ENCODE peak calls at places on chromosomes 1 and 21, in seven cellular contexts. One of them, this sample, is unnamed.
A peak's percentile ranks its signal among the peaks of the same experiment; 100 is the strongest.

GRCh38 chr1:105632342-105633196 is 1423.9 kb upstream of the PRMT6 start:
- DNase-seq in hepatocyte: peak; percentile 57
- DNase-seq in neural progenitor cell: no peak
- DNase-seq in SJSA1: no peak
- DNase-seq in right lobe of liver: no peak
- DNase-seq in uterus: no peak
- DNase-seq in AG10803: no peak
- DNase-seq in this sample: no peak

GRCh38 chr1:4734791-4735190 is 80.4 kb downstream of the AJAP1 start:
- DNase-seq in neural progenitor cell: no peak
- DNase-seq in right lobe of liver: no peak
- DNase-seq in AG10803: no peak
- DNase-seq in SJSA1: no peak
- DNase-seq in uterus: no peak
- DNase-seq in hepatocyte: no peak
- DNase-seq in this sample: no peak

GRCh38 chr1:84355556-84355955 is 42.7 kb upstream of the DNASE2B start:
- DNase-seq in SJSA1: no peak
- DNase-seq in neural progenitor cell: no peak
- DNase-seq in hepatocyte: no peak
- DNase-seq in uterus: no peak
- DNase-seq in right lobe of liver: no peak
- DNase-seq in AG10803: no peak
- DNase-seq in this sample: no peak

GRCh38 chr1:83931658-83932253 is 67.2 kb downstream of the TTLL7 start:
- DNase-seq in hepatocyte: peak; percentile 76
- DNase-seq in SJSA1: peak; percentile 30
- DNase-seq in uterus: peak; percentile 22
- DNase-seq in neural progenitor cell: peak; percentile 74
- DNase-seq in AG10803: peak; percentile 56
- DNase-seq in right lobe of liver: no peak
- DNase-seq in this sample: peak; percentile 15

GRCh38 chr1:165403835-165404482 is 41.0 kb downstream of the RXRG start:
- DNase-seq in neural progenitor cell: peak; percentile 74
- DNase-seq in uterus: no peak
- DNase-seq in AG10803: no peak
- DNase-seq in SJSA1: no peak
- DNase-seq in right lobe of liver: peak; percentile 49
- DNase-seq in hepatocyte: peak; percentile 57
- DNase-seq in this sample: peak; percentile 75

GRCh38 chr1:81158592-81158991 is 642.1 kb upstream of the ADGRL2 start:
- DNase-seq in SJSA1: peak; percentile 62
- DNase-seq in AG10803: peak; percentile 53
- DNase-seq in hepatocyte: no peak
- DNase-seq in right lobe of liver: no peak
- DNase-seq in neural progenitor cell: peak; percentile 24
- DNase-seq in uterus: no peak
- DNase-seq in this sample: no peak

GRCh38 chr1:63590161-63590560 is 3.0 kb upstream of the PGM1 start:
- DNase-seq in right lobe of liver: no peak
- DNase-seq in SJSA1: no peak
- DNase-seq in neural progenitor cell: no peak
- DNase-seq in hepatocyte: no peak
- DNase-seq in uterus: no peak
- DNase-seq in AG10803: no peak
- DNase-seq in this sample: no peak

GRCh38 chr1:117017648-117018047 is 16.1 kb downstream of the CD101 start:
- DNase-seq in uterus: no peak
- DNase-seq in neural progenitor cell: no peak
- DNase-seq in right lobe of liver: no peak
- DNase-seq in AG10803: no peak
- DNase-seq in hepatocyte: no peak
- DNase-seq in SJSA1: no peak
- DNase-seq in this sample: no peak

GRCh38 chr1:186605762-186606350 is 74.4 kb downstream of the PTGS2 start:
- DNase-seq in hepatocyte: peak; percentile 57
- DNase-seq in SJSA1: peak; percentile 7
- DNase-seq in uterus: no peak
- DNase-seq in right lobe of liver: peak; percentile 50
- DNase-seq in AG10803: peak; percentile 66
- DNase-seq in neural progenitor cell: peak; percentile 81
- DNase-seq in this sample: peak; percentile 63

GRCh38 chr21:36323032-36323431 is 3.0 kb downstream of the MORC3 start:
- DNase-seq in neural progenitor cell: no peak
- DNase-seq in uterus: no peak
- DNase-seq in hepatocyte: no peak
- DNase-seq in SJSA1: no peak
- DNase-seq in AG10803: no peak
- DNase-seq in right lobe of liver: no peak
- DNase-seq in this sample: no peak

GRCh38 chr1:170660874-170661645 is 2.9 kb upstream of the PRRX1 start:
- DNase-seq in AG10803: peak; percentile 45
- DNase-seq in SJSA1: no peak
- DNase-seq in neural progenitor cell: peak; percentile 52
- DNase-seq in uterus: peak; percentile 50
- DNase-seq in right lobe of liver: no peak
- DNase-seq in hepatocyte: no peak
- DNase-seq in this sample: peak; percentile 49

GRCh38 chr1:60436148-60436547 is 362.6 kb upstream of the C1orf87 start:
- DNase-seq in AG10803: no peak
- DNase-seq in right lobe of liver: no peak
- DNase-seq in uterus: no peak
- DNase-seq in SJSA1: no peak
- DNase-seq in hepatocyte: no peak
- DNase-seq in neural progenitor cell: peak; percentile 56
- DNase-seq in this sample: no peak

GRCh38 chr1:52435650-52436049 is 31.2 kb downstream of the PRPF38A start:
- DNase-seq in neural progenitor cell: no peak
- DNase-seq in hepatocyte: no peak
- DNase-seq in SJSA1: no peak
- DNase-seq in right lobe of liver: no peak
- DNase-seq in AG10803: no peak
- DNase-seq in uterus: no peak
- DNase-seq in this sample: no peak

GRCh38 chr1:69077198-69077597 is 490.5 kb upstream of the LRRC7 start:
- DNase-seq in hepatocyte: no peak
- DNase-seq in right lobe of liver: no peak
- DNase-seq in AG10803: no peak
- DNase-seq in SJSA1: no peak
- DNase-seq in uterus: no peak
- DNase-seq in neural progenitor cell: no peak
- DNase-seq in this sample: peak; percentile 2

GRCh38 chr1:98985687-98986086 is 19.0 kb downstream of the PLPPR5 start:
- DNase-seq in SJSA1: no peak
- DNase-seq in hepatocyte: no peak
- DNase-seq in neural progenitor cell: no peak
- DNase-seq in right lobe of liver: no peak
- DNase-seq in AG10803: no peak
- DNase-seq in uterus: no peak
- DNase-seq in this sample: no peak

GRCh38 chr1:107682467-107682866 is 282.5 kb downstream of the VAV3 start:
- DNase-seq in neural progenitor cell: no peak
- DNase-seq in hepatocyte: peak; percentile 23
- DNase-seq in SJSA1: no peak
- DNase-seq in uterus: no peak
- DNase-seq in right lobe of liver: no peak
- DNase-seq in AG10803: peak; percentile 30
- DNase-seq in this sample: no peak

GRCh38 chr1:229643996-229644748 is 18.1 kb downstream of the URB2 start:
- DNase-seq in neural progenitor cell: no peak
- DNase-seq in hepatocyte: no peak
- DNase-seq in AG10803: peak; percentile 53
- DNase-seq in right lobe of liver: peak; percentile 78
- DNase-seq in uterus: no peak
- DNase-seq in SJSA1: no peak
- DNase-seq in this sample: no peak

GRCh38 chr1:34928066-34928864 is 1.2 kb downstream of the DLGAP3 start:
- DNase-seq in right lobe of liver: no peak
- DNase-seq in SJSA1: no peak
- DNase-seq in AG10803: no peak
- DNase-seq in hepatocyte: no peak
- DNase-seq in uterus: no peak
- DNase-seq in neural progenitor cell: no peak
- DNase-seq in this sample: peak; percentile 63

GRCh38 chr1:49197081-49197480 is 420.4 kb upstream of the BEND5 start:
- DNase-seq in SJSA1: no peak
- DNase-seq in uterus: no peak
- DNase-seq in AG10803: peak; percentile 60
- DNase-seq in neural progenitor cell: no peak
- DNase-seq in right lobe of liver: no peak
- DNase-seq in hepatocyte: no peak
- DNase-seq in this sample: no peak

GRCh38 chr21:38831526-38832467 is 26.1 kb downstream of the ETS2 start:
- DNase-seq in neural progenitor cell: no peak
- DNase-seq in uterus: peak; percentile 95
- DNase-seq in SJSA1: peak; percentile 80
- DNase-seq in AG10803: peak; percentile 97
- DNase-seq in hepatocyte: peak; percentile 89
- DNase-seq in right lobe of liver: peak; percentile 86
- DNase-seq in this sample: no peak

GRCh38 chr1:243253927-243254232 is 1.2 kb downstream of the CEP170 start:
- DNase-seq in hepatocyte: peak; percentile 6
- DNase-seq in uterus: no peak
- DNase-seq in neural progenitor cell: peak; percentile 8
- DNase-seq in right lobe of liver: no peak
- DNase-seq in AG10803: no peak
- DNase-seq in SJSA1: peak; percentile 9
- DNase-seq in this sample: no peak

GRCh38 chr1:43455205-43455889 is 1.6 kb upstream of the HYI start:
- DNase-seq in SJSA1: no peak
- DNase-seq in right lobe of liver: no peak
- DNase-seq in uterus: no peak
- DNase-seq in neural progenitor cell: no peak
- DNase-seq in hepatocyte: no peak
- DNase-seq in AG10803: no peak
- DNase-seq in this sample: no peak
- H3K4me3 ChIP-seq in SJSA1: no peak overlapping the region
- H3K4me3 ChIP-seq in right lobe of liver: no peak overlapping the region
- H3K4me3 ChIP-seq in uterus: no peak overlapping the region
- H3K4me3 ChIP-seq in neural progenitor cell: no peak overlapping the region
- H3K4me3 ChIP-seq in hepatocyte: no peak overlapping the region
- H3K4me3 ChIP-seq in AG10803: no peak overlapping the region
- H3K4me3 ChIP-seq in this sample: no peak overlapping the region

GRCh38 chr1:193656841-193657240 is 470.4 kb upstream of the B3GALT2 start:
- DNase-seq in neural progenitor cell: no peak
- DNase-seq in AG10803: no peak
- DNase-seq in right lobe of liver: no peak
- DNase-seq in SJSA1: no peak
- DNase-seq in hepatocyte: no peak
- DNase-seq in uterus: no peak
- DNase-seq in this sample: no peak
- H3K4me3 ChIP-seq in neural progenitor cell: no peak overlapping the region
- H3K4me3 ChIP-seq in AG10803: no peak overlapping the region
- H3K4me3 ChIP-seq in right lobe of liver: no peak overlapping the region
- H3K4me3 ChIP-seq in SJSA1: no peak overlapping the region
- H3K4me3 ChIP-seq in hepatocyte: no peak overlapping the region
- H3K4me3 ChIP-seq in uterus: no peak overlapping the region
- H3K4me3 ChIP-seq in this sample: no peak overlapping the region

GRCh38 chr1:32272557-32273388 is 19.1 kb upstream of the HDAC1 start:
- DNase-seq in hepatocyte: no peak
- DNase-seq in neural progenitor cell: no peak
- DNase-seq in right lobe of liver: no peak
- DNase-seq in uterus: no peak
- DNase-seq in AG10803: no peak
- DNase-seq in SJSA1: no peak
- DNase-seq in this sample: no peak

GRCh38 chr1:32276328-32276727 is 15.6 kb upstream of the HDAC1 start:
- DNase-seq in neural progenitor cell: no peak
- DNase-seq in right lobe of liver: no peak
- DNase-seq in uterus: no peak
- DNase-seq in SJSA1: no peak
- DNase-seq in AG10803: no peak
- DNase-seq in hepatocyte: no peak
- DNase-seq in this sample: peak; percentile 36

GRCh38 chr1:32275424-32275823 is 16.5 kb upstream of the HDAC1 start:
- DNase-seq in SJSA1: no peak
- DNase-seq in right lobe of liver: no peak
- DNase-seq in uterus: no peak
- DNase-seq in AG10803: no peak
- DNase-seq in hepatocyte: no peak
- DNase-seq in neural progenitor cell: no peak
- DNase-seq in this sample: peak; percentile 69

GRCh38 chr1:32274646-32275340 is 17.1 kb upstream of the HDAC1 start:
- DNase-seq in neural progenitor cell: no peak
- DNase-seq in hepatocyte: no peak
- DNase-seq in AG10803: no peak
- DNase-seq in uterus: no peak
- DNase-seq in SJSA1: no peak
- DNase-seq in right lobe of liver: no peak
- DNase-seq in this sample: peak; percentile 79

DNA sequence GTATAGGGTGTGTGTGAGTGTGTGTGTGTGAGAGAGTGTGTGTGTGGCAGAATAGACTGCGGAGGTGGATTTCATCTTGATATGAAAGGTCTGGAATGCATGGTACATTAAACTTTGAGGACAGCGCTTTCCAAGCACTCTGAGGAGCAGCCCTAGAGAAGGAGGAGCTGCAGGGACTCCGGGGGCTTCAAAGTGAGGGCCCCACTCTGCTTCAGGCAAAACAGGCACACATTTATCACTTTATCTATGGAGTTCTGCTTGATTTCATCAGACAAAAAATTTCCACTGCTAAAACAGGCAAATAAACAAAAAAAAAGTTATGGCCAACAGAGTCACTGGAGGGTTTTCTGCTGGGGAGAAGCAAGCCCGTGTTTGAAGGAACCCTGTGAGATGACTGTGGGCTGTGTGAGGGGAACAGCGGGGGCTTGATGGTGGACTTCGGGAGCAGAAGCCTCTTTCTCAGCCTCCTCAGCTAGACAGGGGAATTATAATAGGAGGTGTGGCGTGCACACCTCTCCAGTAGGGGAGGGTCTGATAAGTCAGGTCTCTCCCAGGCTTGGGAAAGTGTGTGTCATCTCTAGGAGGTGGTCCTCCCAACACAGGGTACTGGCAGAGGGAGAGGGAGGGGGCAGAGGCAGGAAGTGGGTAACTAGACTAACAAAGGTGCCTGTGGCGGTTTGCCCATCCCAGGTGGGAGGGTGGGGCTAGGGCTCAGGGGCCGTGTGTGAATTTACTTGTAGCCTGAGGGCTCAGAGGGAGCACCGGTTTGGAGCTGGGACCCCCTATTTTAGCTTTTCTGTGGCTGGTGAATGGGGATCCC is 18.3 kb upstream of the HDAC1 start:
- DNase-seq in neural progenitor cell: no peak
- DNase-seq in uterus: no peak
- DNase-seq in hepatocyte: peak; percentile 63
- DNase-seq in AG10803: no peak
- DNase-seq in SJSA1: no peak
- DNase-seq in right lobe of liver: no peak
- DNase-seq in this sample: peak; percentile 89
- H3K4me3 ChIP-seq in neural progenitor cell: no peak overlapping the region
- H3K4me3 ChIP-seq in uterus: no peak overlapping the region
- H3K4me3 ChIP-seq in hepatocyte: no peak overlapping the region
- H3K4me3 ChIP-seq in AG10803: no peak overlapping the region
- H3K4me3 ChIP-seq in SJSA1: no peak overlapping the region
- H3K4me3 ChIP-seq in right lobe of liver: no peak overlapping the region
- H3K4me3 ChIP-seq in this sample: peak overlapping the region; percentile 42

DNA sequence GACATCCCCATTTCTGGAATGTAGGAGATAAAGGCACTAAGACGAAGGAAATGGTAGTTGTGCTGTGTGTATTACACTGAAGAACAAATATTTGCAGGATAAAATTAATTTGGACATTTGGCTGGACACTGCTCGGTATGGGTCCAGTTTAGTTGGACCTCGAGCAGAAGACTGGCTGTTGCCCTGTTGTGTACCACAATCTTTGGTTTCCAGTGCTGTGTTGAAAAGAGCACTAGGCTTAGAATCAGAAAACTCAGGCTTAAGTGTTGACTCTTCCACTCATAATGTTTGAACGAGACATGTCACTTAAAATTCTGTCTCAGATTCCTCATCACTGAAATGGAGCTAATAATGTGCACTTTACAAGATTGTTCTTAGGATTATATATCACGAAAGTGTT is 1.2 kb upstream of the ARPC5 start:
- DNase-seq in right lobe of liver: no peak
- DNase-seq in AG10803: no peak
- DNase-seq in hepatocyte: no peak
- DNase-seq in uterus: no peak
- DNase-seq in neural progenitor cell: no peak
- DNase-seq in SJSA1: no peak
- DNase-seq in this sample: no peak
- H3K4me3 ChIP-seq in right lobe of liver: peak overlapping the region; percentile 69
- H3K4me3 ChIP-seq in AG10803: peak overlapping the region; percentile 83
- H3K4me3 ChIP-seq in hepatocyte: peak overlapping the region; percentile 40
- H3K4me3 ChIP-seq in uterus: no peak overlapping the region
- H3K4me3 ChIP-seq in neural progenitor cell: peak overlapping the region; percentile 80
- H3K4me3 ChIP-seq in SJSA1: no peak overlapping the region
- H3K4me3 ChIP-seq in this sample: no peak overlapping the region